ENCODE peak calls at places on chromosomes 4 and X, in five cellular contexts. G is esophagus squamous epithelium, A is body of pancreas, E is Peyer's patch, H is right atrium auricular region. O is an unnamed sample.

GRCh38 chrX:8245411-8245810 is 74.3 kb upstream of the VCX2 start:
- DNase-seq in A (no peak), H (no peak), E (no peak), G (no peak), O (no peak)

GRCh38 chr4:184386271-184386781 is 88.0 kb downstream of the IRF2 start:
- DNase-seq in G (no peak), H (no peak), E (peak; percentile 75), A (no peak), O (no peak)

GRCh38 chrX:9865804-9866471 is 79.7 kb downstream of the SHROOM2 start:
- DNase-seq in A (no peak), E (no peak), G (no peak), H (no peak), O (no peak)

GRCh38 chr4:53705151-53705764 is 114.0 kb upstream of the LNX1 start:
- DNase-seq in E (no peak), H (no peak), G (no peak), A (no peak), O (no peak)

GRCh38 chrX:108072746-108073145 is 18.6 kb downstream of the PSMD10 start:
- DNase-seq in E (no peak), G (no peak), A (no peak), H (no peak), O (no peak)

GRCh38 chr4:173448103-173448502 is 49.2 kb upstream of the SCRG1 start:
- DNase-seq in G (no peak), E (no peak), A (peak; percentile 13), H (no peak), O (no peak)

GRCh38 chr4:87049508-87049907 is 114.7 kb downstream of the AFF1 start:
- DNase-seq in A (no peak), E (no peak), H (no peak), G (no peak), O (no peak)

GRCh38 chr4:143382539-143382938 is 45.9 kb downstream of the GAB1 start:
- DNase-seq in H (no peak), A (no peak), E (no peak), G (no peak), O (no peak)

GRCh38 chrX:112834016-112834855 is 6.4 kb downstream of the AMOT start:
- DNase-seq in H (no peak), E (no peak), A (no peak), G (no peak), O (no peak)

GRCh38 chr4:132266374-132266773 is 882.7 kb upstream of the PCDH10 start:
- DNase-seq in E (no peak), G (no peak), H (no peak), A (no peak), O (no peak)

DNA sequence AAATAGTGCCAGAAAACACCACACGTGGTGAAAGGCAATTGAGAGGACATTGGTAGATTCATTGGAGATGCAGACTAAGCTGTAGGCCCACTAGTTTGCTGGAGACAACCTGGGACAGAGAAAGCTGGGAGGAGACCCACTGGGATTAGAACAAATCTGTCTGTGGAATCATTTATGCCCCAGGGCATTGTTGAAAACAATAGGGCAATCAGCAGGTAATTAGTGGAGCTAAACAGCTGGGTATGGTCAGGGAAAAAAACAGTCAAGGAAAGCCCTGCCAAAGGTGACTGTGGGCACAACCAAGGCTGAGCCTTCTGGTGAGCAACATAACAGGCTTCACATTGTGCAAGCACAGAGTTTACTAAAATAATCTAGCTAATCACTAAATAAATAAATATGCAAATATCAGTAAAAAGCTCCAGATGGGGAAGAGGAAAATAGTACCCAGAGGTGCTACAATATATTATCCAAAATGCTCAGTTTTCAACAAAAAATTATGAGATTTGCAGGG is 9.0 kb downstream of the TCEAL3 start:
- DNase-seq in E (no peak), G (no peak), H (no peak), A (peak; percentile 27), O (no peak)
- H3K27ac ChIP-seq in E (no peak overlapping the region), G (no peak overlapping the region), H (no peak overlapping the region), A (peak overlapping the region; percentile 60), O (no peak overlapping the region)

GRCh38 chr4:30862176-30862575 is 142.0 kb downstream of the PCDH7 start:
- DNase-seq in A (no peak), G (no peak), E (no peak), H (no peak), O (no peak)
- H3K27ac ChIP-seq in A (no peak overlapping the region), G (no peak overlapping the region), E (no peak overlapping the region), H (no peak overlapping the region), O (no peak overlapping the region)

GRCh38 chrX:133852837-133853236 is 132.6 kb downstream of the GPC3 start:
- DNase-seq in H (no peak), A (no peak), E (no peak), G (no peak), O (no peak)
- H3K27ac ChIP-seq in H (no peak overlapping the region), A (no peak overlapping the region), E (no peak overlapping the region), G (no peak overlapping the region), O (no peak overlapping the region)

DNA sequence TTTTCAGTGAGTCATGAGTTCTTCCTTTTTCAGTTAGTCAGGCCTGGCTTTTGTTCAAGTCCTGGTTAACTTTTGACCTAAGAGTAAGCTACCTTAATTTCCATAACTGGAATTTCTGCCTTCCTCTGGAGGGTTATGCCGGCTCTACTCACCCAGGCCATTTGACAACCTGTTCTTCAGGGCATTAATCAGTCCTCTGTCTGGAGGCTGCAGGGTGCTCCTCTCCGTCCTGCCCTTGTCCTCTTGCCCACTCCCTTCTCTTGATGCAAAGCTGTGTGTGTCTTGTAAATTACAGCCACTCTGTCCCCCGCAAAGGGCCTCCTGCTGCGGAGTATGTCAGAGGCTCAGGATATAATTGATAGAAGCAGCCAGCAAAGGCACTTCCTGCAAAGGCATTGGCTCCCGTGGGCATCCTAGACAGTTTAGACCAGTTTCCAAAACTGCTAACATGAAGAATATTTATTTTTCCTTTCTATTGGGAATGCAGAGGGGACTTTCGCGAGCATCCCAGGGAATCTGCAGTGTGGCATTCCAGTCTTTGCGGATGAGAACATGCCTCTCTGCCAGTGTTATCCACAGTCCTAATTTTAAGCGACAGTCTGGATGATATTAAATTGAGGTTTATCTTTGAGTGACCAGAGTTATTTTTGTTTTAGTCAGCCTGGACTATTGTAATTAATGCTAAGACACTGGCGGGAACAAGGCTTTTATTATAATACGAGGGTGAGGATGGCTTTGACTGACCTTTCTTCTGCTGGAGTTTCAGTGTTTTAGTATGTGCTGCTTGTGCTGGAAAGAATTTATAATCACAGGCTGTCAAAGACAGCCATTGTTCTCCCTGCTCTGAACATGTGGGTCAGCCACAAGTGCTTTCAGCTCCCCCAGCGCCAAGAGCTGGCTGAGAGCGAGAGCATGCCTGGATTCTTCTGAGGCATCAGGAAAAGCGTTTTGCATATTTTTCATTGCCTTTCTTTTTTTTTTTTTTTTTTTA is 74.2 kb downstream of the LIMCH1 start:
- DNase-seq in G (no peak), A (peak; percentile 50), H (peak; percentile 75), E (no peak), O (peak; percentile 37)
- H3K27ac ChIP-seq in G (peak overlapping the region; percentile 59), A (peak overlapping the region; percentile 74), H (peak overlapping the region; percentile 69), E (peak overlapping the region; percentile 9), O (peak overlapping the region; percentile 43)

DNA sequence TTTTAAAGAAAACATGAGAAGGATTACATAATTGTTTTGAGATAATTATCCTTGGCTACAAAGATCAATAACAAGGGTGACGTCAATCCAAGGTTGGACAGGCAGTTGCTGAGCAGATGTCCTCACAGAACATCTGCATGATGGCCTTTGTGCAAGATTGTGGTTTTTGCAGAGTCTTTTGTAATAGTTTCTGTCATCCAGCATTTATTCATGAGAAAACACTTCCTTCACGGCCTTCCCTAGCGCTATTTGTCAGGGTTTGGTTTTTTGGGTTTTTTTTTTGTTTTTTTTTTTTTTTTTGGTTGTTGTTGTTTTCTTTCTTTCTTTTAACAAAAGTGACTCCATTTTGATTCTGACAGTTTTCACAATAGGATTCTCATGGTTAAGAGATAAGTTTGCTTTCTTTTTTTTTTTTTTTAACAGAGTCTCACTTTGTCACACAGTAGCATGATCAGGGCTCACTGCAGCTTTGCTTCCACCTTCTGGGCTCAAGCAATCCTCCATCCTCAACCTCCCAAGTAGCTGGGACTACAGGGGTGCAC is 31.5 kb upstream of the ELF2 start:
- DNase-seq in H (peak; percentile 61), E (no peak), A (no peak), G (no peak), O (no peak)
- H3K27ac ChIP-seq in H (peak overlapping the region; percentile 32), E (peak overlapping the region; percentile 57), A (peak overlapping the region; percentile 2), G (peak overlapping the region; percentile 59), O (no peak overlapping the region)

GRCh38 chrX:109858602-109859341 is 125.7 kb upstream of the ACSL4 start:
- DNase-seq in A (no peak), E (no peak), H (no peak), G (no peak), O (no peak)
- H3K27ac ChIP-seq in A (no peak overlapping the region), E (no peak overlapping the region), H (no peak overlapping the region), G (no peak overlapping the region), O (no peak overlapping the region)

GRCh38 chrX:129576539-129576938 is 36.5 kb downstream of the OCRL start:
- DNase-seq in G (no peak), H (no peak), E (no peak), A (no peak), O (no peak)
- H3K27ac ChIP-seq in G (no peak overlapping the region), H (no peak overlapping the region), E (no peak overlapping the region), A (no peak overlapping the region), O (no peak overlapping the region)

DNA sequence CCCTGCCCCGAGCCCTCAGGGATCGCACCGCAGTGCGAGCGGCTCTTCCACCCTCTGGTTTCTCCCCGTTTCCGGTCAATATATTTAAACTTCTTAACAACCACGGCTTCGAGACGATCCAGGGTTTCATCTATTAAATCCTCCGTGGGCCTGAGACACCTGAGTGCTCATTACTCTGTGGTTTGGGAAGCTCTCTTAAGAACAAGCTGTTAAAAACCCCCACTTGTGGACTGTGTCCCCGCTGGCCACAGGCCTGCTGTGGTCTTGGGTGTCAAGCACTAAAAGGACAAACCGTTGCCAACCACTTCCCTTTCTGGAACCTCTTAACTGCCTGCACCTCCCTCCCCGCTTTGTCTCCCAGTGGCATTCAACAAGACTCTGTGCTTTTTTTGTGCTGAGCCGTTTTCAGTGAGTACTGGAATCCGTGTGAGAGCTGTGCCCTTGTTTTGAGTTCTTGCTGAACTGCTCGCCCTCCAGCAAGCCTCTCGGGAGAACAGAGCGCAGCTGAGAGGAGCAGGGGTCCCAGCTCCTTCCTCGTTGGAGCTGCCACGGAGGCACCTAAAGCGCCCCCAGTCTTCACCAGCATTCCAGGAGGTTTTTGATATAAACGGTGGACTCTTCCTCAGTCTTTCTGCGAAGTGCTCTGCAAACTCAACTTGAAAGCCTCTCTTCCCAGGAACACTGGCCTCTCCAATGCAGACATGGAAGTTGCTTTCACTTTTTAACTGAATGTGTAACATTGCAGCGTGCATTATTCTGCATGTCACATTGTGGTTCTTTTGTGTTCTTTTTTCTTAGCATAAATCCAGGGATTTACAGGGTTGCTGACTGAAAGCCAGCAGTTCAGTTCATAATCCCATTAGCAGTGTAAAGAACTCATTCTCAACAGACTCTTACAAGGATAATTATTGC is 706 bp upstream of the IGFBP7 start:
- DNase-seq in E (peak; percentile 53), A (peak; percentile 28), H (peak; percentile 72), G (no peak), O (peak; percentile 58)
- H3K27ac ChIP-seq in E (peak overlapping the region; percentile 93), A (peak overlapping the region; percentile 87), H (peak overlapping the region; percentile 95), G (peak overlapping the region; percentile 88), O (peak overlapping the region; percentile 93)

O was measured in lung.